ENCODE peak calls at places on chromosomes 7 and 10, in eight cellular contexts. S, U, Q, K, T, B, F and O are unnamed samples. For H3K36me3, the result is how much of the 10 kb centered on the place peaks cover.

GRCh38 chr7:53800746-53801145 is 741.4 kb upstream of the VSTM2A start:
- DNase-seq in F (no peak), T (no peak), S (no peak), K (no peak), B (no peak), Q (no peak), U (no peak), O (no peak)

GRCh38 chr7:41977165-41977651 is 259.8 kb downstream of the GLI3 start:
- DNase-seq in F (no peak), Q (no peak), S (peak), B (no peak), K (no peak), U (no peak), T (no peak), O (no peak)

GRCh38 chr10:69955897-69956832 is 96.5 kb upstream of the MACROH2A2 start:
- DNase-seq in S (no peak), T (no peak), B (no peak), F (no peak), U (no peak), K (no peak), Q (no peak), O (no peak)

GRCh38 chr10:121860810-121861209 is 67.0 kb downstream of the ATE1 start:
- DNase-seq in S (no peak), U (no peak), F (no peak), B (no peak), K (no peak), T (no peak), Q (no peak), O (no peak)

GRCh38 chr10:47402681-47403301 is 18.7 kb upstream of the ZNF488 start:
- DNase-seq in B (no peak), S (peak), K (no peak), T (peak), Q (peak), F (no peak), U (no peak), O (no peak)

GRCh38 chr7:17230099-17230807 is 68.2 kb upstream of the AHR start:
- DNase-seq in T (no peak), F (no peak), B (no peak), U (no peak), K (no peak), Q (no peak), S (no peak), O (no peak)

GRCh38 chr10:36677170-36677768 is 448.1 kb upstream of the ANKRD30A start:
- DNase-seq in B (no peak), T (no peak), S (no peak), K (no peak), Q (no peak), F (no peak), U (no peak), O (no peak)

GRCh38 chr10:129993621-129994020 is 29.5 kb upstream of the EBF3 start:
- DNase-seq in U (no peak), K (no peak), B (no peak), T (no peak), Q (no peak), F (no peak), S (no peak), O (no peak)

GRCh38 chr7:150969483-150969874 is 8.6 kb downstream of the KCNH2 start:
- DNase-seq in T (no peak), B (no peak), S (no peak), Q (no peak), U (no peak), K (no peak), F (no peak), O (no peak)

DNA sequence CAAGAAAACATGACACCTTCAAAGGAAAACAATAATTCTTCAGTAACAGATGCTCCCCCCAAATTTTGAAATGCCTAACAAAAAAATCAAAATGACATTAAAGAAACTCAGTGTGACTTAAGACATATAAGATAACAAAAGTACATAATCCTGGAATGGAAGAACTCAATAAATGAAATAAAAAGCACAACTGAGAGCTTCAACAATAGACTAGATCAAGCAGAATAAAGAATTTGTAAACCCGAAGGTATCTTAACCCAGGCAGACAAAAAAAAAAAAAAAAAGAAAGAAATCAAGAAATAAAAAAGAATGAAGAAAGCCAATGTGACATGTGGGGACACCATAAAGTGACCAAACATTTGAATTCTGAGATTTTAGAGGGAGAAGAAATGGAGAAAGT is 27.7 kb upstream of the LRRD1 start:
- DNase-seq in U (no peak), S (no peak), B (no peak), T (no peak), Q (no peak), F (no peak), K (no peak), O (no peak)
- H3K36me3 ChIP-seq in U (under half), S (under half), B (under half), T (half or more), Q (half or more), F (under half), K (under half), O (under half)

DNA sequence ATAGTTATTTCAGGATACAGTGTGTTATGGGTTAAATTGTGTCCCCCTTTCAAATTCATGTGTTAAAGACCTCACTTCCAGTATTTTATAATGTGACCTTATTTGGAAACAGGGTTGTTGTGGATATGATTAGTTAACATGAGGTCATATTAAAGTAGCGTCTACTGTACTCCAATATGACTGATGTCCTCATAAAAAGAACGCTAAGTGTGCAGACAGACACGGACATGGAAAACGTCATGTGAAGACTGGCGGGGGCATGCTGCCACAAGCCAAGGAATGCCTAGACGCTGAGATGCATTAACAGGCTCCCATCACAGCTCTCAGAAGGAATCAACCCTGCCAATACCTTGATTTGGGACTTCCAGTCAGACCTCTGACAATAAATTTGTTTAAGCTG is 1.5 kb upstream of the WDR37 start:
- DNase-seq in S (no peak), U (no peak), T (no peak), B (no peak), F (no peak), K (no peak), Q (no peak), O (no peak)
- H3K4me3 ChIP-seq in S (peak), U (no peak), T (no peak), B (peak), F (peak), K (peak), Q (peak), O (peak)

GRCh38 chr7:5375925-5376324 is 47.7 kb downstream of the TNRC18 start:
- DNase-seq in K (no peak), Q (no peak), U (no peak), S (no peak), T (no peak), B (peak), F (no peak), O (no peak)
- H3K36me3 ChIP-seq in K (under half), Q (half or more), U (under half), S (under half), T (half or more), B (under half), F (under half), O (half or more)

DNA sequence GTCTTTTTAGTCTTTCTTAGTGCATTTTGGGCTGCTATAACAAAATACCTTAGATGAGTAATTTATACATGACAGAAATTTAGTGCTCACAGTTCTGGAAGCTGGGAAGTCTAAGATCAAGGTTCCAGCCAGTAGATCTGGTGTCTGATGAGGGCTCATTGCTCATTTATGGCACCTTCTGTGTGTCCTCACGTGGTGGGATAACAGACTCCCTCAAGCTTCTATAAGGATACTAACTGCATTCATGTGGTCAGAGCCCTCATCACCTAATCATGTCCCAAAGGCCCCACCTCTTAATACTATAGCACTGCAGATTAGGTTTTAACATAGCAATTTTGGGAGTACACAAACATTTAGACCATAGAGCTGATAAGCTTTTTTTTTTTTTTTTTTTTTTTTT is 80.4 kb downstream of the ZNRF2 start:
- DNase-seq in K (no peak), S (no peak), T (no peak), B (no peak), F (no peak), U (no peak), Q (no peak), O (no peak)
- H3K4me3 ChIP-seq in K (no peak), S (no peak), T (no peak), B (no peak), F (no peak), U (no peak), Q (no peak), O (no peak)